ENCODE peak calls at places on chromosomes 4 and X, in eight cellular contexts. One of them, this sample, is unnamed.

GRCh38 chr4:137427411-137427810 is 104.9 kb downstream of the PCDH18 start:
- DNase-seq in sigmoid colon: no peak
- DNase-seq in A549: no peak
- DNase-seq in endodermal cell: no peak
- DNase-seq in BJ: no peak
- DNase-seq in HT1080: no peak
- DNase-seq in right atrium auricular region: no peak
- DNase-seq in GDM1: no peak
- DNase-seq in this sample: no peak

GRCh38 chr4:2269618-2270163 is 7.8 kb upstream of the MXD4 start:
- DNase-seq in endodermal cell: no peak
- DNase-seq in A549: no peak
- DNase-seq in BJ: no peak
- DNase-seq in GDM1: no peak
- DNase-seq in sigmoid colon: no peak
- DNase-seq in right atrium auricular region: no peak
- DNase-seq in HT1080: no peak
- DNase-seq in this sample: no peak

GRCh38 chr4:126834854-126835253 is 797.9 kb upstream of the INTU start:
- DNase-seq in A549: no peak
- DNase-seq in HT1080: no peak
- DNase-seq in BJ: no peak
- DNase-seq in endodermal cell: no peak
- DNase-seq in GDM1: no peak
- DNase-seq in right atrium auricular region: no peak
- DNase-seq in sigmoid colon: no peak
- DNase-seq in this sample: no peak

GRCh38 chrX:101417981-101418841 is 10.2 kb downstream of the HNRNPH2 start:
- DNase-seq in right atrium auricular region: no peak
- DNase-seq in A549: no peak
- DNase-seq in GDM1: peak
- DNase-seq in endodermal cell: peak
- DNase-seq in HT1080: peak
- DNase-seq in BJ: no peak
- DNase-seq in sigmoid colon: peak
- DNase-seq in this sample: no peak

GRCh38 chr4:104524591-104524990 is 29.9 kb upstream of the CXXC4 start:
- DNase-seq in right atrium auricular region: no peak
- DNase-seq in A549: no peak
- DNase-seq in endodermal cell: no peak
- DNase-seq in BJ: no peak
- DNase-seq in HT1080: peak
- DNase-seq in GDM1: no peak
- DNase-seq in sigmoid colon: no peak
- DNase-seq in this sample: no peak

GRCh38 chrX:39928704-39929439 is 168.9 kb downstream of the BCOR start:
- DNase-seq in HT1080: no peak
- DNase-seq in BJ: no peak
- DNase-seq in GDM1: no peak
- DNase-seq in right atrium auricular region: no peak
- DNase-seq in sigmoid colon: no peak
- DNase-seq in A549: peak
- DNase-seq in endodermal cell: no peak
- DNase-seq in this sample: no peak

GRCh38 chrX:80808854-80809493 is 703 bp downstream of the BRWD3 start:
- DNase-seq in GDM1: no peak
- DNase-seq in BJ: no peak
- DNase-seq in A549: peak
- DNase-seq in sigmoid colon: peak
- DNase-seq in HT1080: no peak
- DNase-seq in right atrium auricular region: no peak
- DNase-seq in endodermal cell: peak
- DNase-seq in this sample: no peak

GRCh38 chrX:133535066-133535465 is 119.8 kb upstream of the GPC4 start:
- DNase-seq in right atrium auricular region: no peak
- DNase-seq in sigmoid colon: no peak
- DNase-seq in A549: no peak
- DNase-seq in HT1080: no peak
- DNase-seq in GDM1: no peak
- DNase-seq in endodermal cell: no peak
- DNase-seq in BJ: no peak
- DNase-seq in this sample: no peak

GRCh38 chr4:33091961-33092360 is 2371.8 kb downstream of the PCDH7 start:
- DNase-seq in sigmoid colon: no peak
- DNase-seq in GDM1: no peak
- DNase-seq in right atrium auricular region: no peak
- DNase-seq in endodermal cell: no peak
- DNase-seq in BJ: no peak
- DNase-seq in A549: no peak
- DNase-seq in HT1080: no peak
- DNase-seq in this sample: no peak

GRCh38 chrX:11427082-11428033 is 134.1 kb downstream of the AMELX start:
- DNase-seq in BJ: no peak
- DNase-seq in right atrium auricular region: no peak
- DNase-seq in HT1080: no peak
- DNase-seq in A549: no peak
- DNase-seq in endodermal cell: peak
- DNase-seq in GDM1: no peak
- DNase-seq in sigmoid colon: peak
- DNase-seq in this sample: no peak

GRCh38 chr4:173272987-173273386 is 61.2 kb downstream of the HMGB2 start:
- DNase-seq in BJ: no peak
- DNase-seq in HT1080: peak
- DNase-seq in right atrium auricular region: no peak
- DNase-seq in GDM1: no peak
- DNase-seq in sigmoid colon: no peak
- DNase-seq in endodermal cell: no peak
- DNase-seq in A549: no peak
- DNase-seq in this sample: no peak

GRCh38 chrX:3026074-3026588 is 15.1 kb upstream of the ARSF start:
- DNase-seq in right atrium auricular region: no peak
- DNase-seq in BJ: no peak
- DNase-seq in HT1080: no peak
- DNase-seq in sigmoid colon: no peak
- DNase-seq in A549: no peak
- DNase-seq in GDM1: no peak
- DNase-seq in endodermal cell: no peak
- DNase-seq in this sample: no peak

This sample was measured in GM19239.